ENCODE peak calls at places on chromosome 13, in nine cellular contexts. V is activated CD4-positive, alpha-beta T cell treated with anti-CD3 and anti-CD28 coated beads for 48 hours; R is Right ventricle myocardium superior; J is myocyte; I is fibroblast of villous mesenchyme; K is transverse colon; L is left lung; S is stimulated activated effector memory CD8-positive, alpha-beta T cell treated with anti-CD3 and anti-CD28 coated beads, Interleukin-12 subunit alpha, Interleukin-12 subunit beta, amount 100 ng/mL, for 72 hours; O is tibial artery. H is an unnamed sample.

GRCh38 chr13:51781246-51782022 is 22.5 kb downstream of the DHRS12 start:
- DNase-seq in L (no peak), K (no peak), S (no peak), O (no peak), R (no peak), V (peak), I (no peak), J (no peak), H (peak)

GRCh38 chr13:42707596-42707995 is 73.8 kb upstream of the FAM216B start:
- DNase-seq in K (no peak), L (no peak), S (no peak), R (no peak), V (no peak), J (peak), O (no peak), I (peak), H (peak)

GRCh38 chr13:47094734-47095434 is 198.0 kb upstream of the HTR2A start:
- DNase-seq in V (no peak), L (no peak), J (no peak), R (no peak), O (no peak), S (no peak), I (no peak), K (no peak), H (peak)

GRCh38 chr13:40445557-40445990 is 220.9 kb downstream of the FOXO1 start:
- DNase-seq in L (no peak), K (peak), R (peak), V (peak), J (peak), O (no peak), S (peak), I (no peak), H (peak)

GRCh38 chr13:100344544-100344943 is 244.0 kb downstream of the GGACT start:
- DNase-seq in S (no peak), I (no peak), K (no peak), R (no peak), O (no peak), J (no peak), L (no peak), V (no peak), H (no peak)

GRCh38 chr13:97028441-97029299 is 34.4 kb upstream of the OXGR1 start:
- DNase-seq in I (peak), R (no peak), S (peak), J (peak), L (no peak), K (peak), V (peak), O (peak), H (peak)

GRCh38 chr13:52599853-52600603 is 42.2 kb upstream of the HNRNPA1L2 start:
- DNase-seq in I (peak), L (peak), V (peak), O (no peak), R (peak), S (no peak), J (peak), K (peak), H (no peak)

GRCh38 chr13:31399690-31400089 is 199.9 kb downstream of the B3GLCT start:
- DNase-seq in I (no peak), L (no peak), S (no peak), R (no peak), O (no peak), J (no peak), K (no peak), V (no peak), H (no peak)

GRCh38 chr13:99416411-99417121 is 84.7 kb upstream of the TM9SF2 start:
- DNase-seq in K (no peak), S (no peak), L (no peak), O (no peak), J (no peak), V (peak), I (no peak), R (no peak), H (no peak)

GRCh38 chr13:43360911-43361605 is 337.7 kb downstream of the DNAJC15 start:
- DNase-seq in K (no peak), V (no peak), O (no peak), L (no peak), S (no peak), R (no peak), J (no peak), I (peak), H (no peak)

GRCh38 chr13:73505487-73505886 is 446.7 kb downstream of the KLF5 start:
- DNase-seq in J (no peak), I (no peak), S (no peak), L (no peak), K (no peak), O (no peak), V (no peak), R (no peak), H (no peak)

GRCh38 chr13:71015021-71015420 is 852.0 kb downstream of the DACH1 start:
- DNase-seq in L (no peak), J (no peak), V (no peak), R (no peak), K (no peak), S (no peak), O (no peak), I (no peak), H (no peak)

GRCh38 chr13:49858183-49858856 is 65.8 kb upstream of the KPNA3 start:
- DNase-seq in K (peak), J (peak), I (peak), S (no peak), R (no peak), O (no peak), V (no peak), L (no peak), H (peak)

GRCh38 chr13:95494082-95494681 is 58.3 kb upstream of the CLDN10 start:
- DNase-seq in I (peak), K (no peak), J (peak), O (no peak), R (no peak), V (no peak), L (no peak), S (no peak), H (peak)

GRCh38 chr13:108828053-108828806 is 198.8 kb downstream of the MYO16 start:
- DNase-seq in L (no peak), S (no peak), V (no peak), J (no peak), I (no peak), K (no peak), O (no peak), R (no peak), H (peak)

GRCh38 chr13:110616103-110617101 is 1.1 kb downstream of the NAXD start:
- DNase-seq in V (peak), R (no peak), O (peak), J (peak), I (peak), S (peak), L (no peak), K (peak), H (peak)

GRCh38 chr13:77184455-77184854 is 142.4 kb downstream of the MYCBP2 start:
- DNase-seq in V (peak), R (no peak), I (no peak), S (peak), K (no peak), O (no peak), J (no peak), L (no peak), H (peak)

GRCh38 chr13:28329395-28330158 is 165.4 kb downstream of the FLT1 start:
- DNase-seq in S (no peak), O (no peak), V (no peak), J (no peak), R (no peak), I (peak), L (no peak), K (no peak), H (peak)

GRCh38 chr13:23754506-23754905 is 134.7 kb downstream of the MIPEP start:
- DNase-seq in O (no peak), R (no peak), J (no peak), S (no peak), I (peak), K (no peak), V (peak), L (no peak), H (no peak)

GRCh38 chr13:22387899-22388298 is 717.0 kb downstream of the FGF9 start:
- DNase-seq in K (no peak), V (no peak), R (no peak), S (no peak), I (no peak), J (no peak), O (no peak), L (no peak), H (no peak)

GRCh38 chr13:98959299-98959698 is 18.6 kb downstream of the DOCK9 start:
- DNase-seq in I (no peak), V (no peak), J (peak), L (no peak), K (peak), O (no peak), S (no peak), R (no peak), H (peak)

GRCh38 chr13:33992891-33993336 is 175.0 kb downstream of the RFC3 start:
- DNase-seq in J (peak), R (no peak), I (no peak), L (no peak), V (no peak), S (no peak), K (no peak), O (no peak), H (no peak)

GRCh38 chr13:46131705-46132104 is 26.9 kb upstream of the CPB2 start:
- DNase-seq in O (no peak), R (no peak), V (no peak), J (no peak), L (no peak), I (no peak), S (no peak), K (no peak), H (no peak)

GRCh38 chr13:30105381-30105780 is 202.0 kb downstream of the KATNAL1 start:
- DNase-seq in R (no peak), J (no peak), S (no peak), L (no peak), I (no peak), K (no peak), V (no peak), O (no peak), H (no peak)

H was measured in kidney tubule cell.